ENCODE peak calls at places on chromosomes 13 and 19, in ten cellular contexts. S, R, Y, H, O, Q, I, L, G and U are unnamed samples.

GRCh38 chr19:36850646-36851442 is at the start of gene ZNF345:
- DNase-seq in S (peak; percentile 81), R (peak; percentile 90), Y (peak; percentile 75), H (peak; percentile 82), O (peak; percentile 96), Q (peak; percentile 94), I (peak; percentile 87), L (peak; percentile 93), G (peak; percentile 89), U (peak; percentile 96)

GRCh38 chr19:405138-405965 is 3.6 kb downstream of the C2CD4C start:
- DNase-seq in S (no peak), R (no peak), Y (no peak), H (no peak), O (no peak), Q (no peak), I (no peak), L (no peak), G (no peak), U (no peak)

GRCh38 chr13:63774133-63774532 is 2358.5 kb upstream of the PCDH20 start:
- DNase-seq in S (no peak), R (no peak), Y (no peak), H (no peak), O (peak; percentile 0), Q (no peak), I (no peak), L (no peak), G (no peak), U (no peak)

GRCh38 chr13:72983085-72983768 is 75.6 kb upstream of the KLF5 start:
- DNase-seq in S (no peak), R (no peak), Y (no peak), H (no peak), O (peak; percentile 94), Q (no peak), I (no peak), L (peak; percentile 81), G (peak; percentile 42), U (peak; percentile 87)

GRCh38 chr13:65789815-65790214 is 1440.3 kb downstream of the PCDH9 start:
- DNase-seq in S (no peak), R (no peak), Y (no peak), H (no peak), O (peak; percentile 71), Q (no peak), I (no peak), L (peak; percentile 7), G (peak; percentile 0), U (peak; percentile 73)

GRCh38 chr13:80360298-80360827 is 19.4 kb upstream of the SPRY2 start:
- DNase-seq in S (no peak), R (no peak), Y (no peak), H (no peak), O (no peak), Q (no peak), I (no peak), L (no peak), G (no peak), U (peak; percentile 6)

GRCh38 chr19:39506944-39507714 is 7.8 kb upstream of the SELENOV start:
- DNase-seq in S (no peak), R (no peak), Y (no peak), H (no peak), O (peak; percentile 67), Q (peak; percentile 78), I (peak; percentile 26), L (peak; percentile 51), G (peak; percentile 44), U (peak; percentile 60)

GRCh38 chr19:45070214-45070613 is 6.1 kb downstream of the ZNF296 start:
- DNase-seq in S (no peak), R (no peak), Y (no peak), H (no peak), O (no peak), Q (no peak), I (no peak), L (no peak), G (no peak), U (no peak)

GRCh38 chr19:3665681-3666544 is 34.4 kb downstream of the PIP5K1C start:
- DNase-seq in S (peak; percentile 71), R (no peak), Y (no peak), H (no peak), O (peak; percentile 24), Q (no peak), I (peak; percentile 50), L (peak; percentile 17), G (no peak), U (peak; percentile 39)

GRCh38 chr13:59893261-59893660 is 270.5 kb downstream of the DIAPH3 start:
- DNase-seq in S (no peak), R (no peak), Y (no peak), H (no peak), O (no peak), Q (no peak), I (no peak), L (no peak), G (no peak), U (no peak)

GRCh38 chr13:35884211-35884610 is 247.0 kb downstream of the DCLK1 start:
- DNase-seq in S (no peak), R (no peak), Y (no peak), H (no peak), O (no peak), Q (no peak), I (no peak), L (peak; percentile 21), G (no peak), U (no peak)

GRCh38 chr13:88586263-88586662 is 915.1 kb downstream of the SLITRK5 start:
- DNase-seq in S (no peak), R (no peak), Y (no peak), H (no peak), O (peak; percentile 31), Q (no peak), I (no peak), L (no peak), G (peak; percentile 40), U (no peak)

GRCh38 chr13:23752111-23753001 is 136.8 kb downstream of the MIPEP start:
- DNase-seq in S (no peak), R (no peak), Y (no peak), H (no peak), O (peak; percentile 55), Q (no peak), I (no peak), L (no peak), G (peak; percentile 57), U (no peak)

GRCh38 chr19:51271015-51271600 is 20.2 kb downstream of the SIGLECL1 start:
- DNase-seq in S (no peak), R (no peak), Y (no peak), H (no peak), O (no peak), Q (no peak), I (no peak), L (no peak), G (no peak), U (no peak)

GRCh38 chr13:30796833-30797601 is 61.7 kb downstream of the ALOX5AP start:
- DNase-seq in S (no peak), R (peak; percentile 11), Y (no peak), H (no peak), O (peak; percentile 67), Q (no peak), I (no peak), L (no peak), G (peak; percentile 90), U (peak; percentile 18)

GRCh38 chr19:31312629-31313244 is 36.5 kb downstream of the TSHZ3 start:
- DNase-seq in S (no peak), R (no peak), Y (no peak), H (no peak), O (no peak), Q (no peak), I (no peak), L (no peak), G (no peak), U (no peak)

GRCh38 chr19:55384576-55385235 is 614 bp upstream of the TMEM238 start:
- DNase-seq in S (no peak), R (peak; percentile 83), Y (no peak), H (peak; percentile 62), O (no peak), Q (peak; percentile 69), I (no peak), L (no peak), G (no peak), U (no peak)